ENCODE peak calls at places on chromosomes 1 and 21, in seven cellular contexts. M is ovary, P is Peyer's patch, J is thoracic aorta, T is spleen, Q is colonic mucosa, I is left ventricle myocardium inferior. E is an unnamed sample. For H3K4me1, the result is how much of the 10 kb centered on the place peaks cover.

GRCh38 chr1:206794294-206794908 is 22.1 kb upstream of the IL10 start:
- DNase-seq in M (no peak), P (no peak), J (no peak), T (no peak), Q (no peak), I (no peak), E (no peak)

GRCh38 chr1:195195423-195196057 is 1412.7 kb downstream of the KCNT2 start:
- DNase-seq in M (no peak), P (no peak), J (no peak), T (no peak), Q (no peak), I (no peak), E (no peak)

GRCh38 chr1:8599813-8600212 is 217.6 kb downstream of the RERE start:
- DNase-seq in M (no peak), P (peak), J (no peak), T (no peak), Q (peak), I (no peak), E (no peak)

GRCh38 chr21:40546657-40547056 is 300.3 kb downstream of the DSCAM start:
- DNase-seq in M (no peak), P (no peak), J (no peak), T (no peak), Q (no peak), I (no peak), E (no peak)

GRCh38 chr1:219304227-219305226 is 130.8 kb downstream of the LYPLAL1 start:
- DNase-seq in M (no peak), P (no peak), J (peak), T (no peak), Q (no peak), I (peak), E (no peak)

GRCh38 chr1:12617901-12618660 is at the start of gene DHRS3:
- DNase-seq in M (peak), P (peak), J (no peak), T (peak), Q (peak), I (peak), E (peak)

GRCh38 chr1:208924958-208925357 is 658.6 kb upstream of the CAMK1G start:
- DNase-seq in M (no peak), P (no peak), J (no peak), T (no peak), Q (no peak), I (no peak), E (no peak)

GRCh38 chr1:53725238-53725689 is 13.7 kb downstream of the GLIS1 start:
- DNase-seq in M (no peak), P (no peak), J (no peak), T (no peak), Q (no peak), I (no peak), E (no peak)

GRCh38 chr1:233635765-233636502 is 22.0 kb downstream of the KCNK1 start:
- DNase-seq in M (no peak), P (no peak), J (no peak), T (no peak), Q (no peak), I (no peak), E (no peak)

GRCh38 chr1:181918893-181919728 is 142.4 kb downstream of the ZNF648 start:
- DNase-seq in M (no peak), P (no peak), J (no peak), T (no peak), Q (no peak), I (no peak), E (no peak)

GRCh38 chr1:233240839-233241682 is 54.5 kb downstream of the PCNX2 start:
- DNase-seq in M (peak), P (peak), J (no peak), T (peak), Q (peak), I (peak), E (peak)

GRCh38 chr1:151134396-151134795 is 12.0 kb downstream of the SEMA6C start:
- DNase-seq in M (peak), P (no peak), J (no peak), T (no peak), Q (no peak), I (no peak), E (no peak)

GRCh38 chr1:13523780-13524477 is 10.1 kb upstream of the LRRC38 start:
- DNase-seq in M (no peak), P (no peak), J (no peak), T (no peak), Q (no peak), I (no peak), E (no peak)

GRCh38 chr1:46061146-46061545 is 71.3 kb downstream of the PIK3R3 start:
- DNase-seq in M (no peak), P (no peak), J (no peak), T (no peak), Q (no peak), I (no peak), E (no peak)

GRCh38 chr1:163813251-163813650 is 491.5 kb downstream of the NUF2 start:
- DNase-seq in M (no peak), P (no peak), J (no peak), T (no peak), Q (no peak), I (no peak), E (no peak)

GRCh38 chr1:162676767-162677166 is 44.5 kb downstream of the DDR2 start:
- DNase-seq in M (peak), P (no peak), J (no peak), T (no peak), Q (no peak), I (no peak), E (no peak)

GRCh38 chr1:93615201-93616150 is 66.2 kb downstream of the BCAR3 start:
- DNase-seq in M (no peak), P (peak), J (no peak), T (no peak), Q (peak), I (no peak), E (peak)

GRCh38 chr1:49102752-49103151 is 326.1 kb upstream of the BEND5 start:
- DNase-seq in M (no peak), P (no peak), J (no peak), T (no peak), Q (no peak), I (no peak), E (no peak)

GRCh38 chr1:85463666-85464496 is 1.1 kb downstream of the DDAH1 start:
- DNase-seq in M (no peak), P (no peak), J (no peak), T (no peak), Q (no peak), I (no peak), E (no peak)

GRCh38 chr1:33866286-33866685 is 2.4 kb downstream of the HMGB4 start:
- DNase-seq in M (no peak), P (no peak), J (no peak), T (no peak), Q (no peak), I (no peak), E (no peak)

GRCh38 chr1:34547043-34547674 is 207.7 kb upstream of the GJB5 start:
- DNase-seq in M (no peak), P (no peak), J (no peak), T (no peak), Q (no peak), I (no peak), E (no peak)

GRCh38 chr1:24109166-24109483 is 2.8 kb downstream of the MYOM3 start:
- DNase-seq in M (no peak), P (no peak), J (no peak), T (no peak), Q (no peak), I (no peak), E (no peak)

GRCh38 chr1:59314776-59315528 is 18.1 kb downstream of the FGGY start:
- DNase-seq in M (no peak), P (no peak), J (no peak), T (no peak), Q (no peak), I (no peak), E (no peak)

GRCh38 chr1:33301273-33301984 is 19.5 kb downstream of the A3GALT2 start:
- DNase-seq in M (peak), P (peak), J (no peak), T (peak), Q (no peak), I (no peak), E (no peak)

GRCh38 chr1:36279110-36279788 is 26.9 kb upstream of the SH3D21 start:
- DNase-seq in M (no peak), P (no peak), J (no peak), T (no peak), Q (no peak), I (no peak), E (no peak)
- H3K4me1 ChIP-seq in M (under half), P (under half), J (under half), T (under half), Q (under half), I (half or more), E (under half)

GRCh38 chr21:41698071-41698470 is 68.8 kb downstream of the RIPK4 start:
- DNase-seq in M (no peak), P (no peak), J (no peak), T (no peak), Q (no peak), I (no peak), E (no peak)

GRCh38 chr21:41705546-41706262 is 61.1 kb downstream of the RIPK4 start:
- DNase-seq in M (no peak), P (no peak), J (no peak), T (no peak), Q (no peak), I (no peak), E (peak)

GRCh38 chr21:41699311-41699710 is 67.5 kb downstream of the RIPK4 start:
- DNase-seq in M (no peak), P (no peak), J (no peak), T (no peak), Q (no peak), I (no peak), E (no peak)

GRCh38 chr21:41703857-41704501 is 62.9 kb downstream of the RIPK4 start:
- DNase-seq in M (no peak), P (peak), J (no peak), T (no peak), Q (peak), I (no peak), E (peak)

GRCh38 chr21:41701749-41702148 is 65.1 kb downstream of the RIPK4 start:
- DNase-seq in M (no peak), P (no peak), J (no peak), T (no peak), Q (no peak), I (no peak), E (no peak)
- H3K4me1 ChIP-seq in M (under half), P (under half), J (under half), T (under half), Q (under half), I (under half), E (under half)

GRCh38 chr1:1400576-1401456 is 1.7 kb upstream of the CCNL2 start:
- DNase-seq in M (no peak), P (no peak), J (no peak), T (no peak), Q (no peak), I (no peak), E (no peak)

GRCh38 chr1:1402081-1402900 is 3.2 kb upstream of the CCNL2 start:
- DNase-seq in M (no peak), P (no peak), J (no peak), T (no peak), Q (peak), I (no peak), E (peak)

GRCh38 chr1:1401457-1402010 is 2.4 kb upstream of the CCNL2 start:
- DNase-seq in M (no peak), P (no peak), J (no peak), T (no peak), Q (no peak), I (no peak), E (no peak)

GRCh38 chr1:1406101-1406820 is 832 bp downstream of the MRPL20 start:
- DNase-seq in M (no peak), P (no peak), J (no peak), T (peak), Q (no peak), I (no peak), E (no peak)

DNA sequence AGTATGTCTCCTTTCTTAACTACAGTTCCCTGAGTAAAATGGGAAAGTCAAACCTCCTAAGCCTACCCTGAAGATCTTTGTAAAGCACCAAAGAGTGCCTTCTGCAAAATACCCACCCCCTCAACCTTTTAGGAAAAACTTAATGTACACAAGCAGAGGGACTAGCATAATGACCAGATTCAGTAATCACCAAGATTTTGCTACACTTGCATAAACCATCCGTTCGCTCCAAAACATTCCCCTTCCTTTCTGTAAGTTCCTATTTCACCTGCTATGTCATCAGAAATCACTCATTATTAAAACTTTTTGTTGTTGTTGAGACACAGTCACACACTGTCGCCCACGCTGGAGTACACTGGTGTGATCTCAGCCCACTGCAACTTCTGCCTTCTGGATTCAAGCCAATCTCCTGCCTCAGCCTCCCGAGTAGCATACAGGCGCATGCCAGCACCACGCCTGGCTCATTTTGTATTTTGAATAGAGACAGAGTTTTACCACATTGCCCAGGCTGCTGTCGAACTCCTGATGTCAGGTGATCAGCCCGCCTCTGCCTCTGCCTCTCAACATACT is 3.5 kb downstream of the MRPL20 start:
- DNase-seq in M (no peak), P (no peak), J (no peak), T (no peak), Q (no peak), I (no peak), E (no peak)
- H3K4me1 ChIP-seq in M (under half), P (under half), J (under half), T (half or more), Q (under half), I (half or more), E (under half)

GRCh38 chr1:225945564-225945963 is 4.5 kb upstream of the LEFTY2 start:
- DNase-seq in M (no peak), P (no peak), J (no peak), T (peak), Q (no peak), I (no peak), E (no peak)
- H3K4me1 ChIP-seq in M (under half), P (under half), J (under half), T (under half), Q (under half), I (under half), E (under half)

GRCh38 chr1:225517697-225518096 is 89.9 kb upstream of the LBR start:
- DNase-seq in M (no peak), P (no peak), J (no peak), T (no peak), Q (no peak), I (no peak), E (no peak)
- H3K4me1 ChIP-seq in M (under half), P (under half), J (under half), T (under half), Q (under half), I (under half), E (under half)

GRCh38 chr21:44083631-44084291 is 23.4 kb upstream of the PWP2 start:
- DNase-seq in M (no peak), P (peak), J (no peak), T (peak), Q (peak), I (no peak), E (peak)

GRCh38 chr21:44082648-44083436 is 24.4 kb upstream of the PWP2 start:
- DNase-seq in M (no peak), P (peak), J (no peak), T (no peak), Q (no peak), I (no peak), E (no peak)

GRCh38 chr21:44086636-44087425 is 20.4 kb upstream of the PWP2 start:
- DNase-seq in M (no peak), P (peak), J (no peak), T (no peak), Q (peak), I (no peak), E (no peak)

GRCh38 chr21:44085491-44086321 is 21.5 kb upstream of the PWP2 start:
- DNase-seq in M (no peak), P (peak), J (no peak), T (no peak), Q (peak), I (peak), E (no peak)

DNA sequence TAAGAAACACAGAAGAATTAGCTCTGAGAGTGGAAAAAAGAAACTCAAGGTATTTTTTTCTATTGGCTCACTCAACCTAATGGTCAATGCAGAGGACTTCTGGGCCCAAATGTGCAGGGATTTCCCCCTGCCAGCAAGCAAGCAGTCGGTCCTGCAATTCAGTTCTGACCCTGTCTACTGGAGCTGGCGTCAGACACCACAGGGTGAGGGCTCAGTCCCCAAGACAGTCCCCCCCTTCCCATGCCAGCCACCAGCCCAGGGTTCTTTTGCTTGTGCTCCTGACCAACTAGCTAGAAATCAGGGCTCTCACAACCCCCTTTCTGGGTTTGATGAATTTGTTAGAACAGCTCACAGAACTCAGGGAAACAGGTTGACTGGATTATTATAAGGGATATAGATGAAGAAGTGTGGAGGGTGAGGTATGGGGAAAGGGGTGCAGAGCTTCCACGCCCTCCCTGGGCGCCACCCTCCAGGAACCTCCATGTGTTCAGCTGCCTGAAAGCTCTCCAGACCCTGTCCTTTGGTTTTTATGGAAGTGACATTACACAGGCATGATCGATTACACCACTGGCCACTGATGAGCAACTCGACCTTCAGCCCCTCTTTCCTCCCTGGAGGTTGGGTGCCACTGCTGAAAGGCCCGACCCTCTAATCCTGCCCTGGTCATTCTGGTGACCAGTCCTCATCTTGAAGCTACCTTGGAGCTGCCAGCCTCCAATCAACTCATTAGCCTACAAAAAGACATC is 22.5 kb upstream of the PWP2 start:
- DNase-seq in M (no peak), P (peak), J (no peak), T (no peak), Q (peak), I (no peak), E (no peak)
- H3K4me1 ChIP-seq in M (under half), P (under half), J (under half), T (half or more), Q (under half), I (half or more), E (under half)

E was measured in mucosa of descending colon.